ENCODE peak calls at places on chromosomes 5 and 9, in four cellular contexts. Y is HCT116, V is GM23248, M is neural progenitor cell. P is an unnamed sample. For H3K4me1, the result is how much of the 10 kb centered on the place peaks cover.

GRCh38 chr5:104370523-104370922 is 807.9 kb upstream of the NUDT12 start:
- DNase-seq in Y (no peak), V (no peak), M (no peak), P (no peak)

GRCh38 chr5:173321886-173322285 is 6.3 kb downstream of the STC2 start:
- DNase-seq in V (peak), Y (no peak), M (no peak), P (no peak)

GRCh38 chr5:143404416-143405062 is 1.1 kb upstream of the NR3C1 start:
- DNase-seq in Y (no peak), M (peak), V (peak), P (peak)

GRCh38 chr9:101460965-101461364 is 25.4 kb upstream of the ALDOB start:
- DNase-seq in V (no peak), Y (no peak), M (no peak), P (no peak)

GRCh38 chr5:57416246-57416996 is 66.2 kb downstream of the ACTBL2 start:
- DNase-seq in M (no peak), V (peak), Y (no peak), P (peak)

GRCh38 chr5:160923927-160924705 is 72.1 kb upstream of the ATP10B start:
- DNase-seq in V (no peak), Y (no peak), M (peak), P (no peak)

GRCh38 chr9:126914458-126915280 is at the start of gene RALGPS1:
- DNase-seq in V (peak), M (peak), Y (peak), P (peak)

GRCh38 chr5:60332244-60333018 is 367.5 kb downstream of the DEPDC1B start:
- DNase-seq in M (no peak), Y (no peak), V (peak), P (no peak)

GRCh38 chr5:168269950-168270349 is 21.5 kb upstream of the WWC1 start:
- DNase-seq in M (peak), Y (no peak), V (no peak), P (no peak)

GRCh38 chr5:137316346-137316736 is 182.8 kb downstream of the SPOCK1 start:
- DNase-seq in V (peak), M (no peak), Y (no peak), P (no peak)

GRCh38 chr9:125145425-125145824 is 2.1 kb upstream of the SCAI start:
- DNase-seq in V (no peak), Y (no peak), M (no peak), P (no peak)

GRCh38 chr9:115969096-115969495 is 184.5 kb upstream of the PAPPA start:
- DNase-seq in Y (no peak), M (no peak), V (no peak), P (no peak)

DNA sequence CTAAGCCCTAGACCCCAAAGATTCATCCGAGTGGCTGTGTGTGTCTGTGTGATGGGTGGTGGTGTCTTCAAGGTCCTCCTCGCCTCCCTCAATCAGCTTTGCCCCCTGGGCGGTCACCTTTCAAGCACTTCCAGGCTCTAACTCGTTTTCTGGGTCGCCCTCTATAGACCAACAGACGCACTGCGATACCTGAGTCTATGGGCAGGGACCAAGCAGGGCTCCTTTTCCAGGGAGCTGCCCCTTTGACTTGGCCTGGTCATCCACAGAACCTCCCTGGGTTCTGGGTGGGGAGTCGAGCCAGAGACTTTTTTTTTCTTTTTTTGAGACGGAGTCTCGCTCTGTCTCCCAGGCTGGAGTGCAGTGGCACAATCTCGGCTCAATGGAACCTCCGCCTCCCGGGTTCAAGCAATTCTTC is 1.1 kb downstream of the SLC27A4 start:
- DNase-seq in M (peak), V (peak), Y (peak), P (peak)
- H3K4me1 ChIP-seq in M (under half), V (under half), Y (under half), P (under half)

DNA sequence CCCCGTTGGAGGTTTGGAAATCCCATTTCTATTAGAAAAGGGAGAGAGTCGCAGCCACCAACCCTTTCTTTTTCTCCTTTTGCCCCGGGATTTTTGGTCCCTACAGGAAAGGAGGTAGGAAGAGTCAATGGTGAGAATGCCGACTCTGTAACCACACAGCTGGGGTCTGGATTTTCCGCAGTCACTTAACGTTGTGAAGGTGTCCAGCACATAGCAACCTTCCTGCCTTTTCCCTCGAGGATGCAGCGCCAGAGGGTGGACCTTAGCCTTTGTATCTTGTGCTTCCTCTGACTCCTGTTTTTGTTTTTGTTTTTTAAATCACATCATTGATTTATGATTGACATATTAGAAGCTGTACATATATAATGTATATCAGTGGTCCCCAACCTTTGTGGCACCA is 41.4 kb downstream of the TLR4 start:
- DNase-seq in M (no peak), Y (no peak), V (no peak), P (no peak)
- TF ChIP-seq EZH2 in M (no peak), Y (no peak), V (peak), P (no peak)

GRCh38 chr9:97904725-97905124 is 17.6 kb downstream of the TRMO start:
- DNase-seq in M (no peak), Y (no peak), V (no peak), P (no peak)

GRCh38 chr9:97905228-97905627 is 17.1 kb downstream of the TRMO start:
- DNase-seq in Y (no peak), V (no peak), M (no peak), P (no peak)

GRCh38 chr9:97903168-97903567 is 19.1 kb downstream of the TRMO start:
- DNase-seq in V (no peak), M (no peak), Y (no peak), P (no peak)

GRCh38 chr9:97900103-97900737 is 22.1 kb downstream of the TRMO start:
- DNase-seq in V (peak), Y (no peak), M (no peak), P (no peak)

DNA sequence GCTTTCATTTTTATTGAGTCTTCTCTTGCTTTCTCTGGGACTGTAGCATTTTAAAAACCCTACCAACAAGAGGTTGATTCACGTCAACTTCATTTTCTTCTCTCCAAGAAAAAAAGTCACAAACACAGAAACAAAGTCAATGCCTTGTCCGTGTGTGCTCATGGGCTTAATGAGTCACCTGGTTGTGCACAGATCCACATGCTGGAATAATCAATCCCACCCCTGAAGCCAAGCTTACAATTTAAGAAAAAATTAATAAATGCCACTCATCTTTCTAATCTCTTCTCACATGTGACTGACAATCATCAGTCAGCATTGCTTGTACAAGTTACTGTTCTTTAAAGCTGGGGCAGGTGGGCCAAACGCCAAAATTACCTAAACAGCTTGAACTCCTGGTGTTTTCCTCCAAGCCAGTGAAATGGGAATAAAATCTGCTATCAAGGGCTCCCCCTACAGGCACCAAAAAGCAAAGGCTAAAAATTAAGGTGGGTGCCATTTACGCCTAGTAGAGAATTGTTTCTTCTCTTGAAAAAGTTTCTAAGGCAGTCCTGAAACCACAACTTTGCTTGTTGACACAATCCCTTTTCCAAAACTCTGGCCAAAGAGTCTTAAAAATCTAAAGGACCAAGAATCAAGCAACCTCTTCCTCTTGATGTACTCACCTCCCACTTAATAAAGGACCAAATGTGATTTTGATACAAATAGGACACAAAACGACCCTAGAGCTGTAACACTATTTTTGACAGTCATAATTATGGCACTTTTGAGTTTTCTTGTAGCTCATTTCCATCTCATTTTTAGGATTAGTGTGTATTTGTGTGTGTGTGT is 21.3 kb downstream of the TRMO start:
- DNase-seq in V (peak), M (peak), Y (peak), P (peak)
- H3K4me3 ChIP-seq in V (peak), M (no peak), Y (no peak), P (no peak)

DNA sequence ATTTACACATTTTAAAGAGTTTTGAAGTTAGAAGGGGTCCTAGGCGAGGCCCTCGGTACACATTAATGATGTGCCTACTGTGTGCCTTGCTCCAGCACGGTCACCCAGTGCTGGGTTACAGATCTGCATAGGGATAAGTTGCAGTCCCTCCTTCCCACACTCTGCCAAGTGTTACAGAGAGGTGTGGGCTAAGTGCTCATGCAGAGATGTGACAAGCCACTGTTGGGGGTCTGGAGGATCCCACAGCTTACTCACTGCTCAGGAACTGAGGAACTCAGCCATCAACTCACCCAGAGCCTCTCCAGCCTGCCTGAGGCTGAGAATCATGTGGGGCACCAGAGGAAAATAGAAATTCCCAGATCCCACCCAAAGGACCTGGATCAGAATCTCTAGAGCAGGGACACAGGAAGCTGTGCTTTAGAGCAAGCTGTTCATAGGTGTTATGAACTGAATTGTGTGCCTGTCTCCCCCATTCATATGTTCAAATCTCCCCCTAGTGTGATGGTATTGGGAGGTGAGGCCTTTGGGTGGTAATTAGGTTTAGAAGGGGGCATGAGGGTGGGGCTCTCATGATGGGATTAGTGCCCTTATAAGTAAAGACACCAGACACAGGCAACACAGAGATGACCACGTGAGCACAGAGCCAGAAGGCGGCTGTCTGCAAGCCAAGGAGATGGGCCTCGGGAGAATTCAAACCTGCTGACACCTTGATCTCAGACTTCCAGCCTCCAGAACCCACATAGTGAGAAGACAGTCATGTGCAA is 164.1 kb downstream of the HSD17B3 start:
- DNase-seq in V (peak), M (no peak), Y (no peak), P (no peak)
- H3K4me1 ChIP-seq in V (under half), M (under half), Y (under half), P (under half)

GRCh38 chr5:93599427-93600146 is 16.6 kb downstream of the NR2F1 start:
- DNase-seq in V (no peak), M (peak), Y (no peak), P (no peak)
- TF ChIP-seq EZH2 in V (no peak), M (no peak), Y (no peak), P (no peak)

GRCh38 chr9:128092199-128092977 is 24.4 kb downstream of the SLC25A25 start:
- DNase-seq in V (no peak), Y (no peak), M (no peak), P (no peak)

GRCh38 chr9:128096614-128097013 is 28.6 kb downstream of the SLC25A25 start:
- DNase-seq in V (no peak), Y (no peak), M (peak), P (no peak)

GRCh38 chr9:128093016-128093415 is 25.0 kb downstream of the SLC25A25 start:
- DNase-seq in Y (no peak), M (no peak), V (no peak), P (no peak)

GRCh38 chr9:128094950-128095544 is 27.0 kb downstream of the SLC25A25 start:
- DNase-seq in V (no peak), Y (no peak), M (no peak), P (no peak)

DNA sequence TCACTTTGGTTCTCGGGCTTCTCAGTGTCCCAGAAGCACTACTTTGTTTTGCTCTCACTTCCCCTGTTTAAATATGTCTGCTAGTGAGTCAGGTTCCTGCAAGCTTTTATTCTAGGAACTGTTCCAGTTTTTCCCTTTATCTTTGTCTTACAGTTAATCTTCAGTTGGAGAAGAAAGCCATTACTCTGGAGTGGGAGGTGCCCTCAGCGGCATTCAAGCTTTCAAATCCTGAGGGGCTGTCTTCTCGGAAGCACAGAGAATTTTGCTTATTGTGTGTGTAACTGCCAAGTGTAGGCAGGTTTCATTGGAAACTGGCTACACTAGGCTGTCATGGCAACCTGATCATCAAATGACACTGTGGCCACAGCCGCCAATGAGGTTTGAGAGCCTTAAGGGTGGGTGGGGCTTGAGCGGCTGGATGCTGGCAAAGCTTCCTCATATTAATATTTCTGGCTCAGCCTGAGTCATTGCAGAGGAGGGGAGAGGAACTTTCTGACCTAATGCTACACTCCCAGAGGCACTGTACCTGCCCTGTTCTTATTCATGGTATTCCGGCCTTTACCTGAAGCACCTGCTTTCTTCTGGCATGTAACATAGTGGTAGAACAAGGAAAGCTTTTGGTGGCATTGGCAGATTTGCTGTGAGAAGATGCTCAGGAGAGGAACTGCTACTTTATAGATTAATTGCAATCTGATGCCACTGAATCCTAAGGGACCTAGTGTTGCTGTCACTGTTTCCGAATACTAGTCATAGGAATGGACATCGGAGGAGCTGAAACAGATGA is 26.3 kb downstream of the SLC25A25 start:
- DNase-seq in M (peak), V (peak), Y (peak), P (peak)
- H3K4me3 ChIP-seq in M (no peak), V (peak), Y (no peak), P (peak)

GRCh38 chr5:138542120-138542955 is 698 bp downstream of the ETF1 start:
- DNase-seq in Y (no peak), M (peak), V (peak), P (no peak)

GRCh38 chr5:138542956-138543729 is at the start of gene ETF1:
- DNase-seq in M (peak), V (peak), Y (peak), P (peak)

GRCh38 chr5:138545919-138546562 is 3.0 kb upstream of the ETF1 start:
- DNase-seq in V (peak), M (no peak), Y (no peak), P (no peak)

GRCh38 chr5:138543730-138544104 is 681 bp upstream of the ETF1 start:
- DNase-seq in V (no peak), M (no peak), Y (no peak), P (no peak)

DNA sequence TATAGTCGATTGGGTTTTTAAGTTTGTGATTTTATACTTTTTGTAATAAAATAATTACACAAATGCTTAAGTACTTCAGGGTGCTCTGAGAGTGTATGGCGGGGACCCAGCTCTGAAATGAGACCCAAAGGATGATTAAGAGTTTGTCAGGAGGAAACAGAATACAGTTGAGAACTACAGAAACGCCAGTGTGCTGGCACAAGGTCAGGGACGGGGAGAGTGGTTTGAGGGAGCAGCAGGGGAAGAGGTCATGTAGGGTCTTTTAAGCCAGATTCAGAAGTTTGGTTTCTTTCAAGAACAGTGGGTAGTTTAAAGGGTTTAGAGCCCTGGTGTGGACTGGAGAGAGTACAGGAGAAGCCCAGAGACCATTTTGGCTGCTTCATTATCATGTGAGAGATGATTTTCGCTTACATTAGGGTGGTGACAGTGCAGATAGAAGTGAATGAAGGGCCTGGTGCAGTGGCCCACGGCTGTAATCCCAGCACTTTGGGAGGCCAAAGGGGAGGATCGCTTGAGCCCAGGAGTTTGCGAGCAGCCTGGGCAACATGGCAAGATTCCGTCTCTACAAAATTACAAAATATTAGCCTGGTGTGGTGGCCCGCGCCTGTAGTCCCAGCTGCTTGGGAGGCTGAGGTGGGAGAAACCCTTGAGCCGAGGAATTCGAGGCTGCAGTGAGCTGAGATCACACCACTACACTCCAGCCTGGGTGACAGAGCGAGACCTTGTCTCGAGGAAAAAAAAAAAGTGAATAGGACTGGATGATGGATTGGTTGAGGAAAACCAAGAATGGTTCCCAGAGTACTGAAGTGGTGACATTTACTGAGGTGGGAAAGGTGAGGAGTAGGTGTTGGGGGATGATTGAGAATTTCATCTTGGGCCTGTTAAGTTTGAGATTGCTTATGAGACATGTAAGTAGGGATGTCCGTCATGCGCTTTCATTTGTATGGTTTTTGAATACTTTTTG is 1.4 kb upstream of the ETF1 start:
- DNase-seq in V (peak), M (peak), Y (no peak), P (no peak)
- H3K4me1 ChIP-seq in V (under half), M (under half), Y (under half), P (under half)

DNA sequence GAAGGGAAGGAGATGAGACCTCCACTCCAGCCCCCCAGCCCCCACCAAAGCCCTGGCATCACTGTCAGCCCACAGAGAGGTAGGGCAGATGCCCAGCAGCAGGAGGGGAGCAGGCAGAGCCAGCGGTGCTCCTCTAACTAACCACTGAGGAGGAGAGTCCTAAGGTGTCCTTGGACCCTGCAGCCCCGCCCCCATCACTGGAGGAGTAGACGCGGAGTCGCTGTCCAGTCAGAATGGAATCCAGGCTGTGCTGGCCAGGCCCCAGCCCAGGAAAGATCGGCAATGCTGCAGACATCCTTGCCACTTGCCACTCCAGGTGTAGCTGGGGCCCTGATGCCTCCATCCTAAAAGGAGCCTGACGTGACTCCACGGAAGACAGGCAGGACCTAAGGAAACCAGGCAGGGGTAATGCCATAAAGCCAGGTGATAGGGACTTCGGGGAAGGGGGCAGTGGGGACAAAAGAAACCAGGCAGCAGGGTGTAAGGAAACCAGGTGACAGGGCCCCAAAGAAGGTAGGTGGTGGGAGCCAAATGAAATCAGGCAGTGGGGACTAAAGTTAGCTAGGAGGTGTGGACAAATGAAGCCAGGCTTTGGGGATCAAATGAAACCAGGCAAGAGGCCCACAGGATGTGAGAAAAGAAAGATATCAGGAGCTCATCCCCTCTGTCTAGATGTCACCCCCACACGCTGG is 12.4 kb downstream of the CNTFR start:
- DNase-seq in M (peak), Y (no peak), V (no peak), P (no peak)
- TF ChIP-seq EZH2 in M (no peak), Y (no peak), V (peak), P (no peak)

P was measured in A673.